ENCODE peak calls at places on chromosomes 2 and 18, in four cellular contexts. R is anterior cingulate cortex; W is stimulated activated CD4-positive, alpha-beta T cell treated with anti-CD3 and anti-CD28 coated beads, Interleukin-2, amount 100 ng/mL, for 48 hours; J is GM10248. B is an unnamed sample.

GRCh38 chr2:54809814-54810213 is 86.4 kb downstream of the EML6 start:
- DNase-seq in J (no peak), R (no peak), W (no peak), B (no peak)

GRCh38 chr18:26088482-26088881 is 1.9 kb downstream of the SS18 start:
- DNase-seq in R (no peak), W (no peak), J (no peak), B (no peak)

GRCh38 chr2:39696072-39696471 is 30.4 kb downstream of the TMEM178A start:
- DNase-seq in J (no peak), W (no peak), R (no peak), B (no peak)

GRCh38 chr18:2442726-2443275 is 128.5 kb downstream of the METTL4 start:
- DNase-seq in W (no peak), R (no peak), J (no peak), B (no peak)

GRCh38 chr2:224817676-224818075 is 101.5 kb upstream of the CCDC195 start:
- DNase-seq in R (no peak), W (no peak), J (no peak), B (no peak)

GRCh38 chr2:217890445-217890844 is 112.3 kb downstream of the TNS1 start:
- DNase-seq in J (no peak), W (no peak), R (no peak), B (peak; percentile 49)

GRCh38 chr18:55509631-55510372 is 78.2 kb downstream of the TCF4 start:
- DNase-seq in J (peak; percentile 45), R (no peak), W (no peak), B (no peak)

GRCh38 chr2:79223539-79223938 is 64.0 kb upstream of the REG3A start:
- DNase-seq in J (no peak), R (no peak), W (no peak), B (no peak)

B was measured in head of caudate nucleus.